ENCODE peak calls at places on chromosomes 5 and 9, in six cellular contexts. O is bronchial epithelial cell, L is neural progenitor cell, H is fibroblast of villous mesenchyme, P is body of pancreas, J is psoas muscle. Y is an unnamed sample.

GRCh38 chr9:26142631-26143030 is 464.4 kb upstream of the TUSC1 start:
- DNase-seq in O (no peak), L (no peak), H (no peak), P (no peak), J (no peak), Y (no peak)

GRCh38 chr5:179865471-179866240 is 7.0 kb upstream of the MRNIP start:
- DNase-seq in O (peak), L (no peak), H (no peak), P (no peak), J (no peak), Y (no peak)

GRCh38 chr5:36950586-36951457 is 74.3 kb downstream of the NIPBL start:
- DNase-seq in O (peak), L (no peak), H (peak), P (no peak), J (no peak), Y (peak)

GRCh38 chr5:26942481-26942880 is 95.9 kb downstream of the CDH9 start:
- DNase-seq in O (peak), L (no peak), H (no peak), P (no peak), J (no peak), Y (no peak)

GRCh38 chr5:14149672-14150053 is 6.5 kb downstream of the TRIO start:
- DNase-seq in O (no peak), L (no peak), H (no peak), P (no peak), J (no peak), Y (no peak)

GRCh38 chr9:89359636-89360315 is 41.5 kb downstream of the SECISBP2 start:
- DNase-seq in O (no peak), L (no peak), H (no peak), P (no peak), J (no peak), Y (peak)

GRCh38 chr5:16701134-16702094 is 84.6 kb upstream of the RETREG1 start:
- DNase-seq in O (no peak), L (no peak), H (no peak), P (no peak), J (no peak), Y (no peak)

GRCh38 chr5:172891716-172892421 is 57.8 kb downstream of the ERGIC1 start:
- DNase-seq in O (no peak), L (no peak), H (no peak), P (peak), J (peak), Y (no peak)

GRCh38 chr5:112479418-112479817 is 60.3 kb upstream of the EPB41L4A start:
- DNase-seq in O (peak), L (no peak), H (peak), P (no peak), J (no peak), Y (peak)

GRCh38 chr9:132143359-132143758 is 18.5 kb upstream of the NTNG2 start:
- DNase-seq in O (no peak), L (no peak), H (no peak), P (no peak), J (no peak), Y (no peak)

GRCh38 chr9:132141364-132141947 is 20.4 kb upstream of the NTNG2 start:
- DNase-seq in O (no peak), L (peak), H (no peak), P (peak), J (no peak), Y (no peak)

GRCh38 chr9:132144708-132145365 is 17.0 kb upstream of the NTNG2 start:
- DNase-seq in O (peak), L (no peak), H (no peak), P (no peak), J (no peak), Y (no peak)

GRCh38 chr9:132142883-132143282 is 19.0 kb upstream of the NTNG2 start:
- DNase-seq in O (no peak), L (no peak), H (no peak), P (no peak), J (no peak), Y (no peak)

DNA sequence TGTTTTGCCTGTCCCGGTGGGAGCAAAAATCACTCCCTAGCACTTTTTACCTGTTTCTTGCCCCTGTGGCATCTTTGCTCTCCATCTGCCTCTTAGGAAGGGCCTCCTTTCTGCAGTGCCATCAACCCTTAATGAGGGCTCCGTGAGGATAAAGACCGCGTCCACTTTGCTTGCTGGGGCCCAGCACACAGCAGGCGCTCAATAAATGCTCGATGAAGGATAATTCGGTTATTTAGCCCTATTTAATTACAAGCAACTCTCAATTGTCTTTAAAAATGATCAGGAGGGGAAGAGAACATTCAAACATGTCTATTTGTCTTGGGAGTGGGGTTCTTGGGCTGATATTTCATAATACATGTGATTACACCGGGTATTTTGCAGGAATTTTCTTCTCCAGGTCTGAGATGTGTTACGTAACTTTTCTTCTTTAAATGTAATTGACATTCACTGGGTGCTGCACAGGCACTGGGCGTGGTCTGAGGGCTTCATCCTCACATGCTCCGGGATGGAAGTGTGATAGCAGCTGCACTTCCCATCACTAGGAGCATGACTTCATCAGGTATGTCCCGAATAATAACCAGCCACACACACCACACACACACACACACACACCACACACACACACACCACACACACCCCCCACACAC is 19.8 kb upstream of the NTNG2 start:
- DNase-seq in O (peak), L (peak), H (no peak), P (no peak), J (no peak), Y (no peak)
- H3K4me3 ChIP-seq in O (no peak), L (peak), H (no peak), P (no peak), J (peak), Y (no peak)

GRCh38 chr5:132003170-132003744 is 8.2 kb downstream of the ACSL6 start:
- DNase-seq in O (no peak), L (peak), H (peak), P (peak), J (peak), Y (no peak)
- TF ChIP-seq CTCF in O (no peak), L (peak), H (peak), P (no peak), J (peak), Y (no peak)

DNA sequence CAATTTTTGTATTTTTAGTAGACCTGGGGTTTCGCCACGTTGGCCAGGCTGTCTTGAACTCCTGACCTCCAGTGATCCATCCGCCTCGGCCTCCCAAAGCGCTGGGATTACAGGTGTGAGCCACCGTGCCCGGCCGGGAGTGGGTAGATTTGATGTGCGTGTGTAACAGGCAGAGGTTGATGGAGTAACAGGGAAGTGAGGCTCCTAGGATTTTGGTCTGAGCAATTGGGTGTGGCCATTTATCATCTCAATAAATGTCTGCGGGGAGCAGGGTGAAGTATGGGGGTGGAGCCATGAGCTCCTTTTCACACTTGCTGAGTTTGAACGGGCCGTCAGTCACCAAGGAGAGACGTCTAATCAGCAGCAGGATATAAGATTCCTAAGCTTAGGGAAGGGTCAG is 1.2 kb upstream of the REXO4 start:
- DNase-seq in O (peak), L (no peak), H (no peak), P (no peak), J (no peak), Y (peak)
- H3K4me3 ChIP-seq in O (no peak), L (peak), H (no peak), P (no peak), J (peak), Y (no peak)

DNA sequence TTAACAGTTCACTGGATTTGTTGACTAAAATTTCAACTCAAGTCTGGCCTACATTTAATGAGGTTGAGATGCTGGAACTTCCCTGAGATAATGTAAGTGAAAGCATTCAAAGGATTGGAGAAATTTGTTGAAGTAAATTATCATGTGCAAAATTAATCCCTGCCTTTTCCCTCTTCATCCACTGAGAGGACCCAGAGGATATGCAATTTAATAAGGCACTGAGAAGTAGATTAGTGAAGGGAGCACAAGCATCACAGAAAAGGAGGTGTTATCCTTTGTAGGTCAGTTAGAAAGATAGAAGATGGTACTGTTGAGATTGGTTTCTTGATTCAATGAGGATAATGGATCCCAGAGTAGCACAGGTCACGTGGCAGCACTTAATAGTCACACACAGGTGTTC is 42.6 kb upstream of the ANKRD31 start:
- DNase-seq in O (no peak), L (no peak), H (no peak), P (no peak), J (no peak), Y (no peak)
- TF ChIP-seq CTCF in O (no peak), L (no peak), H (no peak), P (no peak), J (no peak), Y (no peak)

GRCh38 chr5:55036477-55036876 is 12.4 kb downstream of the GZMK start:
- DNase-seq in O (no peak), L (no peak), H (peak), P (no peak), J (no peak), Y (peak)

GRCh38 chr5:55037046-55037771 is 13.2 kb downstream of the GZMK start:
- DNase-seq in O (no peak), L (peak), H (no peak), P (no peak), J (no peak), Y (peak)

GRCh38 chr5:55035480-55035879 is 11.4 kb downstream of the GZMK start:
- DNase-seq in O (no peak), L (no peak), H (no peak), P (no peak), J (no peak), Y (no peak)

GRCh38 chr5:55039843-55040242 is 15.8 kb downstream of the GZMK start:
- DNase-seq in O (peak), L (no peak), H (no peak), P (no peak), J (no peak), Y (no peak)

DNA sequence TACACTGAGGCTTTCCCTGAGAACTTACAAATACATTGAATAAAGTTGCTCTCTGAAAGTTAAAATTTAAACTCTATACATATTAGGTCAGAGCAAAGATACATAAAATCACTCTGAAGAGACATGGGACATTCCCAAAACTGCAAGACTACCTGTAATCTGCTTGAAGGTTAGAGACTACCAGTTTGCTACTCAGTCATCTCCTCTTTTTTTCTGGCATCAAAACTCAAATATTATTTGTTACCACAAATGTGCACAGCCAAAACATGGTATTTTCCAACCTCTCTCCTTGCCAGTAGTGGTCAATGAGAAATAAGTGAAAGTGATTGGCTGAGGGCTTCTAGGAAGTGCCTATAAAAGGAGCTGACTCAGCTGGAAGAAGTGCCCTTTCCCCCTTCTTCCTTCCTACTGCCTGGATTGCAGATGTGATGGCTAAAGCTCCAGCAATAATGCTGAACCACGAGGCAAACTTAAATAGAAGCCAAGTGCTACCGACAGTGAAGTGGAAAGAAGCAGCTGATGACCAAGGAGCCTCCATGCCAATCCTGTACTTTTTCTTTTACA is 13.8 kb downstream of the GZMK start:
- DNase-seq in O (no peak), L (no peak), H (no peak), P (no peak), J (no peak), Y (no peak)
- H3K4me3 ChIP-seq in O (no peak), L (no peak), H (no peak), P (no peak), J (no peak), Y (no peak)

GRCh38 chr9:104092192-104092591 is 1.9 kb upstream of the SMC2 start:
- DNase-seq in O (no peak), L (no peak), H (no peak), P (no peak), J (no peak), Y (no peak)

GRCh38 chr9:104091028-104091590 is 3.0 kb upstream of the SMC2 start:
- DNase-seq in O (no peak), L (no peak), H (peak), P (no peak), J (no peak), Y (no peak)

GRCh38 chr9:104093162-104093561 is 947 bp upstream of the SMC2 start:
- DNase-seq in O (peak), L (peak), H (no peak), P (no peak), J (no peak), Y (peak)

GRCh38 chr9:104090578-104090977 is 3.5 kb upstream of the SMC2 start:
- DNase-seq in O (no peak), L (no peak), H (peak), P (no peak), J (no peak), Y (no peak)

GRCh38 chr9:104091708-104092107 is 2.4 kb upstream of the SMC2 start:
- DNase-seq in O (no peak), L (peak), H (peak), P (peak), J (no peak), Y (no peak)
- TF ChIP-seq CTCF in O (peak), L (no peak), H (peak), P (peak), J (peak), Y (no peak)

DNA sequence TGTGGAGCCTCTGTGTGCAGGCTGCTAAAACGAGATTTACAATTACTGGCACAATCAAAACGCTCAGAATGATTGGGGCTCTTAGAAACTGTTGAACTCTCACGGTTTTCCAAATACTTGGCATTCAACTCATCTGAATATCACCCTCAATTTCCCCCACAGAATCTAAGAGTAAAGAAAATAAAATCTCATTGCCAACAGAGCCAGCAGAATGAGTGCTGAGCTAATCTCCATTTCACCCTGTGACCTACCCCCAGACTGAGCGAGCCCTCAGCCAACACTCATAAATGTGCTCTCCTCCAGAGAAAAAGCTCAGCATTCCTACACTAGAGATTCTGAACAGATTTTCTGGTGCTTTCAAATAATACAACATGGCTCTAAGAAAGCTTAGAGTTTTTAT is 35.3 kb upstream of the TMED7 start:
- DNase-seq in O (no peak), L (no peak), H (no peak), P (no peak), J (no peak), Y (peak)
- H3K4me3 ChIP-seq in O (no peak), L (no peak), H (no peak), P (no peak), J (no peak), Y (no peak)

GRCh38 chr5:10233505-10233904 is 16.2 kb downstream of the ATPSCKMT start:
- DNase-seq in O (peak), L (peak), H (peak), P (peak), J (no peak), Y (peak)
- TF ChIP-seq CTCF in O (no peak), L (peak), H (peak), P (no peak), J (peak), Y (peak)

DNA sequence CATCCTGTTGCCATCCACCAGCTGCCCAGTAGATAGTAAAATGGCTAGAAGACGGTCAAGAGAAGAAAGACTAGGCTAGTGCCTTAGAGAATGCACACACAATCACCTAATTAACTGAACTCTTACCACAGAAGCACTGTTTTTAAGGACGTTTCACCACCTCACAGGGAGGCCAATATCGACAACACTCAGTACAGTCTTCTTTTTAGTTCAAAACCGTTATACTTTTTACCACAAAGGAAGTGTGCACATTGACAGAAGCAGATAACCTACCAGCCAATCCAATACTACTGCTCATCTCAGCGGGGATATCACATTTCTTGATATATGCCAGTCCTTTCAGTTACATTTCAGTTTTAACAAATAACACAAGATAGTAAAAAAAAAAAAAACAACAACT is 122.3 kb downstream of the GNAQ start:
- DNase-seq in O (no peak), L (no peak), H (no peak), P (no peak), J (no peak), Y (no peak)
- H3K4me3 ChIP-seq in O (no peak), L (no peak), H (no peak), P (no peak), J (no peak), Y (no peak)

GRCh38 chr9:138023394-138024124 is 146.0 kb downstream of the CACNA1B start:
- DNase-seq in O (no peak), L (peak), H (no peak), P (no peak), J (peak), Y (no peak)

GRCh38 chr9:138021251-138022056 is 143.9 kb downstream of the CACNA1B start:
- DNase-seq in O (no peak), L (no peak), H (no peak), P (no peak), J (no peak), Y (no peak)

GRCh38 chr9:138020795-138021182 is 143.2 kb downstream of the CACNA1B start:
- DNase-seq in O (no peak), L (no peak), H (no peak), P (no peak), J (peak), Y (no peak)

GRCh38 chr9:138022756-138023393 is 145.3 kb downstream of the CACNA1B start:
- DNase-seq in O (no peak), L (peak), H (no peak), P (no peak), J (peak), Y (no peak)

DNA sequence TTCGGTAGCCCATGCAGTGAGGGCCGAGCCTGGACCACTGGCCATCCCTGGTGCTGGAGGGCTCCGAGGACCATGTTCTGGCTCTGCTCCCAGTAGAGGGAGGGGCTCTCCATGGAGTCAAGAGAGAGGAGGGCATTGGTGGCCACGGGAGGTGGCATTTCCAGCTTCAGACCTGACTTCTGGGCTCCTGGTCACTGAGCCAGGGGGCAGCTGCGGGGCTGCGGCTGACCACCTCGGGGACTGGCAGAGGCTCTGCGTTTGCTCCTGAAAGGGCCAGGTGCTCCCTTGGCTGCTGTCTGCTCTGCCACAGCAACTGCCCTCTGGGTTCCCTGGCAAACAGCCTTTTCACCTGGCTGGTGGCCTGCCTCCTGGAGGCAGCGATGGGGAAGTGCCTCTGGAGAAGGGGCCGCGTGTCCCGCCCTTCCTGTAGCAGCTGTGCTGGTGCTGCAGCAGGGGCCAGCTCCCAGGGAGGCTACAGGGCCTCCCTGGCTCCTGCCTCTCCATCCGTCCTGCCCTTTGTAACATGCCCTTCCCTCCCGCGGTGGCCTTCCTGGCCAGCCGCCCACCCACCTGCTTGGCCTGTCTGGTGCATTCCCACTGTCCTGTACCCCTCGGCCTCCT is 144.6 kb downstream of the CACNA1B start:
- DNase-seq in O (no peak), L (peak), H (no peak), P (peak), J (peak), Y (no peak)
- TF ChIP-seq CTCF in O (peak), L (peak), H (peak), P (peak), J (no peak), Y (no peak)